ENCODE peak calls at places on chromosomes 3 and 15, in four cellular contexts. K is GM03348, Y is ureter, Z is GM04503. Q is an unnamed sample.

GRCh38 chr3:71219744-71220638 is 363.5 kb downstream of the FOXP1 start:
- DNase-seq in Z (no peak), K (no peak), Y (no peak), Q (no peak)

GRCh38 chr3:119302697-119303630 is 8.8 kb downstream of the ARHGAP31 start:
- DNase-seq in Y (no peak), K (no peak), Z (no peak), Q (no peak)

GRCh38 chr3:129226374-129226773 is 23.0 kb upstream of the COPG1 start:
- DNase-seq in K (peak; percentile 91), Z (peak; percentile 61), Y (peak; percentile 88), Q (no peak)

GRCh38 chr15:36996538-36997181 is 103.7 kb downstream of the MEIS2 start:
- DNase-seq in Z (no peak), Y (no peak), K (no peak), Q (no peak)

GRCh38 chr15:48541659-48542334 is 103.7 kb downstream of the FBN1 start:
- DNase-seq in Y (no peak), K (peak; percentile 53), Z (peak; percentile 70), Q (no peak)

GRCh38 chr3:50971487-50971924 is 296.8 kb downstream of the DOCK3 start:
- DNase-seq in Z (peak; percentile 4), Y (peak; percentile 63), K (peak; percentile 57), Q (peak; percentile 26)

GRCh38 chr15:74589826-74590225 is 25.8 kb upstream of the CLK3 start:
- DNase-seq in Z (no peak), Y (no peak), K (no peak), Q (no peak)

GRCh38 chr3:151146731-151147091 is 56.3 kb downstream of the GPR171 start:
- DNase-seq in Z (no peak), Y (no peak), K (no peak), Q (no peak)

GRCh38 chr3:43647331-43648166 is 25.7 kb upstream of the ANO10 start:
- DNase-seq in Z (no peak), K (peak; percentile 21), Y (no peak), Q (no peak)

GRCh38 chr3:36730965-36731364 is 33.4 kb downstream of the DCLK3 start:
- DNase-seq in Y (no peak), K (no peak), Z (no peak), Q (no peak)

GRCh38 chr3:60932170-60932569 is 319.1 kb downstream of the FHIT start:
- DNase-seq in Y (no peak), K (no peak), Z (no peak), Q (no peak)

GRCh38 chr3:46711305-46711704 is 6.4 kb downstream of the PRSS50 start:
- DNase-seq in Y (no peak), Z (no peak), K (no peak), Q (no peak)

GRCh38 chr3:60402951-60403350 is 848.3 kb downstream of the FHIT start:
- DNase-seq in Z (no peak), Y (no peak), K (no peak), Q (no peak)

GRCh38 chr15:72994778-72995177 is 57.5 kb upstream of the NEO1 start:
- DNase-seq in Y (no peak), Z (no peak), K (peak; percentile 41), Q (peak; percentile 14)

GRCh38 chr3:25405335-25405734 is 22.7 kb upstream of the RARB start:
- DNase-seq in K (no peak), Z (no peak), Y (no peak), Q (no peak)

Q was measured in NCI-H1930.